ENCODE peak calls at places on chromosomes 1 and 21, in ten cellular contexts. B, E, V, T, I, D, Q, J, Z and W are unnamed samples. For H3K4me1, the result is how much of the 10 kb centered on the place peaks cover.

GRCh38 chr1:17198476-17199258 is 6.3 kb upstream of the PADI1 start:
- DNase-seq in E (no peak), I (no peak), V (no peak), Q (no peak), D (no peak), Z (no peak), B (no peak), T (no peak), J (peak), W (no peak)

GRCh38 chr1:228902781-228903572 is 167.7 kb downstream of the RHOU start:
- DNase-seq in D (peak), E (peak), B (peak), T (peak), Q (peak), I (peak), Z (peak), J (no peak), V (peak), W (no peak)

GRCh38 chr1:151998611-151999362 is 5.1 kb upstream of the S100A10 start:
- DNase-seq in J (no peak), D (no peak), Z (peak), I (no peak), E (no peak), Q (no peak), T (no peak), V (peak), B (no peak), W (no peak)

GRCh38 chr1:89908993-89909436 is 85.9 kb upstream of the ZNF326 start:
- DNase-seq in E (peak), V (peak), J (no peak), I (no peak), B (peak), Q (no peak), T (no peak), D (no peak), Z (peak), W (no peak)

GRCh38 chr1:63969461-63969893 is 195.7 kb downstream of the ROR1 start:
- DNase-seq in V (peak), Q (no peak), E (no peak), J (no peak), Z (no peak), D (no peak), T (no peak), B (no peak), I (no peak), W (no peak)

GRCh38 chr1:58695206-58695605 is 4.7 kb downstream of the MYSM1 start:
- DNase-seq in V (no peak), I (no peak), B (no peak), T (no peak), E (no peak), Z (no peak), D (no peak), Q (no peak), J (no peak), W (no peak)

GRCh38 chr1:29934255-29934654 is 697.9 kb downstream of the PTPRU start:
- DNase-seq in V (no peak), B (no peak), I (no peak), E (no peak), J (no peak), D (no peak), T (no peak), Z (no peak), Q (no peak), W (no peak)

GRCh38 chr1:12040457-12041051 is 21.3 kb downstream of the MIIP start:
- DNase-seq in D (no peak), Z (peak), T (peak), B (peak), Q (peak), J (no peak), I (no peak), V (peak), E (peak), W (no peak)

GRCh38 chr1:234611799-234612351 is 1.9 kb upstream of the IRF2BP2 start:
- DNase-seq in J (peak), D (peak), V (no peak), B (no peak), T (peak), Q (peak), Z (peak), I (peak), E (no peak), W (no peak)

GRCh38 chr1:44826375-44827196 is 16.5 kb downstream of the PTCH2 start:
- DNase-seq in T (no peak), Z (no peak), I (peak), E (no peak), B (no peak), V (no peak), J (no peak), Q (peak), D (peak), W (no peak)

GRCh38 chr1:94336991-94337390 is 81.2 kb upstream of the ABCD3 start:
- DNase-seq in Z (no peak), J (no peak), I (no peak), V (no peak), D (no peak), E (no peak), T (no peak), Q (no peak), B (no peak), W (no peak)

GRCh38 chr1:161973924-161974845 is 49.5 kb downstream of the OLFML2B start:
- DNase-seq in J (no peak), I (no peak), V (no peak), E (no peak), Q (peak), Z (no peak), T (no peak), D (no peak), B (no peak), W (no peak)

GRCh38 chr1:100657876-100658715 is 61.4 kb upstream of the VCAM1 start:
- DNase-seq in Q (no peak), D (no peak), I (no peak), J (no peak), V (peak), B (no peak), E (no peak), T (no peak), Z (no peak), W (no peak)

GRCh38 chr1:17688217-17688810 is 66.8 kb upstream of the ACTL8 start:
- DNase-seq in Q (no peak), E (no peak), B (no peak), J (no peak), I (no peak), D (no peak), V (no peak), T (no peak), Z (no peak), W (no peak)

GRCh38 chr1:204190212-204191211 is 5.8 kb downstream of the KISS1 start:
- DNase-seq in V (peak), T (no peak), Z (no peak), Q (peak), D (peak), E (peak), J (peak), B (peak), I (peak), W (no peak)

GRCh38 chr1:73100216-73100615 is 817.9 kb upstream of the NEGR1 start:
- DNase-seq in V (no peak), E (peak), Q (no peak), I (no peak), T (no peak), D (no peak), B (no peak), Z (no peak), J (no peak), W (no peak)

GRCh38 chr21:18522181-18522771 is 118.7 kb upstream of the TMPRSS15 start:
- DNase-seq in E (no peak), B (peak), Z (no peak), J (no peak), D (no peak), Q (no peak), T (no peak), I (no peak), V (no peak), W (no peak)

GRCh38 chr1:183640193-183640592 is 4.6 kb upstream of the ARPC5 start:
- DNase-seq in V (no peak), T (no peak), Z (no peak), E (no peak), D (no peak), Q (no peak), I (no peak), J (no peak), B (no peak), W (no peak)

DNA sequence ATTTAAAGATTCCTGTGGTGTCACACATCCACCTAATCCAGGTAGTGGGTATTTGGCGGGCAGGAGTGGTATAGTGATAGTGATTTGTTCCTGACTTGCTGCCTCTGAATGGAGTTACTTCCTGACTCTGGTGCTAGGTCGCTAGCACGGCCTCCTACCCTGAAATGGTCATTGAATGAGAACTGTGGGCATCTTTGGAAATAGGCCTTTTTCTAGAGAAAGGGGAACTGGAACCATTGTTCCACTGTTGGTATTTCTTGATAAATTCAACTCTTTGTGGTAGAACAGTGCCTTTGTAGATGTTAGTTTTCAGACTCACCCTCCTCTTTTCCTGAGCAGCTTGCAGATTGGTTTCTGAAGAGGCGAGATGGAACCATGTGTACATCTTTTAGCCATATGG is 1.5 kb downstream of the QSOX1 start:
- DNase-seq in T (no peak), B (peak), V (no peak), J (no peak), E (no peak), D (no peak), I (no peak), Z (no peak), Q (no peak), W (no peak)
- H3K27ac ChIP-seq in T (no peak), B (peak), V (peak), J (no peak), E (no peak), D (peak), I (peak), Z (no peak), Q (peak), W (no peak)

DNA sequence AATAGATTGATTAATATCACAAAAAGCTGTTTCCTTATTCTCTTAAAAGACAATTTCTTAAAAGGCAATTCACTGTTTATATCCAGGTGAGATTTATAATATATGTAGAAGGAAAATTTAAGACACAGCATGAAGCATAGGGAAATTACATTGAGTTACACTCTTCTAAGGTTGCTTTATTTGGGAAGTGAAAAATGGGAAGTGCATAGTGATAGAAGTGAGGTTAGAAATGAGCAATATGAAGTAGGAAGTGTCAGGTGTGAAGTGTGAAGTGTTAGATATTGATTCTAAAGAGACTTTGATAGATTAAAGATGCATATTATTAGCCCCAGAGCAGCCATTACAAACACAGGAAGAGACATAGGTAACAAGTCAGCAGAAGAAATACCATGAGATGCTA is 40.3 kb downstream of the FH start:
- DNase-seq in B (no peak), J (no peak), Q (no peak), I (no peak), E (no peak), D (no peak), T (no peak), V (no peak), Z (no peak), W (no peak)
- H3K4me1 ChIP-seq in B (under half), J (under half), Q (under half), I (under half), E (under half), D (under half), T (under half), V (under half), Z (under half), W (under half)

DNA sequence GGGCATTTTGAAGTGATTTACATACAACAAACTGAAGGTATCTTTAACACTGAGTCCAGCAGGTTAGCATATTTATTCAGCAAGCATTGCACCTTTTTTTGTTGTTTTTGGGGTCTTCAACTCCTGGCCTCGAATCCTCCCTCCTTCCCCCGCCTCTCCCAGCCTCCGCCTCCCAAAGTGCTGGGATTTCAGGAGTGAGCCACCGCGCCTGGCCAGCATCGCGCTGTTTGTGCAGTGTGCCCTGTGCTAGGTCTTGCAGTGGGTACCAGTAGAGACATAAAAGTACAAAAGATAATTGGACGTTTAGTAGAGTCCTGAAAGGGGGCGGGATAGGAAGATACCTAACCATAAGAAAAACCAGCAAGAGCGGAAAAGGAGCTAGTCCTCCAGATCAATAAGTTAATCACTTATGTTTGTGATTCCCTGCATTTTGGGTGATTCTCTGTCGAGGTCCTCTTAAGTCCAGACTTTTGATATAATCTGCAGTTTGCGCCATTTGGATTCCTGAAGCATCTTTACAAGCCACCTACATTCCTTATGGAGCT is 111.8 kb downstream of the OSBPL9 start:
- DNase-seq in Z (no peak), I (no peak), T (no peak), J (no peak), E (no peak), B (peak), D (no peak), Q (no peak), V (peak), W (no peak)
- H3K4me3 ChIP-seq in Z (peak), I (peak), T (peak), J (peak), E (peak), B (peak), D (peak), Q (peak), V (peak), W (peak)

DNA sequence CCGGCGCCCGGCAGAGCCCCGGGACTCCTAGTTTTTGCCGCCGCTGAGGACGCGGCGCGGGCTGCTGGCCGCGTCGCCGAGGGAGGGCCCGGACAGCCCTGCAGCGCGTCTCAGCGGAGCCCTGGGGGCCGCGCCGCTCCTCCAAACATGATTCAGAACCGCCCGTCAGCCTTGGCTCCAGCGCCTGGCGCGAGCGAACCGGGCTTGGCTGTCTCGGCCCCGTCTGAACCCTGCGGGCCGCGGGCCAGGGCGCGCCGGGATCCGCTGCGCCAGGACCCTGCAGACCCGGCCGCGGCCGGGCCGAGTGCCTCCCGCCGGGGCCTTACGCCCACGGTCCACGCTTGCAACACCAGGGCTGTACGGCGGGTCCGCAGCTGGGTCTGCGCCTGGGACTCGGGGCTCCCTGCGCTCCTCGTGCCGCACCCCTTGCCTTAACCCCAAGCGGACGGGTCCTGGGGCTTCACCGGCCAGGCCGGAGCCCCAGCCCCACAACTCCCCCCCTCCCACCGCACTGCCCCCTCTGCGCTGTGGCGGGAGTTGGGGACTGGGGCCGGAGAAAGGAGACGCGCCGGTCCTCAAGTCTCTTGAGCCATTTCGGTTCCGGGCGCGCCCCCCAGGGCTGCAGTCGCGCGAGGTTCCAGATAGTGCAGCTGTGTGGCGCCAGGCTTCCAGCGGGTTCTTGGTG is 48.4 kb upstream of the CD34 start:
- DNase-seq in Q (peak), B (peak), V (peak), J (no peak), I (peak), Z (no peak), E (peak), T (no peak), D (peak), W (peak)
- H3K27ac ChIP-seq in Q (peak), B (no peak), V (no peak), J (no peak), I (peak), Z (no peak), E (no peak), T (peak), D (no peak), W (no peak)